ENCODE peak calls at places on chromosome 4, in ten cellular contexts. One of them, this sample, is unnamed.
A peak's percentile ranks its signal among the peaks of the same experiment; 100 is the strongest.

GRCh38 chr4:12729384-12729783 is 754.8 kb downstream of the RAB28 start:
- DNase-seq in activated gamma-delta T cell treated with Interleukin-2 at 50 U/mL for 16 hours: no peak
- DNase-seq in A549: peak; percentile 18
- DNase-seq in OCI-M1: peak; percentile 50
- DNase-seq in stimulated activated CD4-positive, alpha-beta T cell treated with anti-CD3 and anti-CD28 coated beads, Interleukin-1b, Interleukin-23, amount 100 ng/mL, for 4 hours: no peak
- DNase-seq in SW480: peak; percentile 34
- DNase-seq in stromal cell of bone marrow: peak; percentile 1
- DNase-seq in stimulated activated CD8-positive, alpha-beta memory T cell treated with anti-CD3 and anti-CD28 coated beads, Interleukin-2, amount 100 ng/mL, for 1 hour: no peak
- DNase-seq in cardiac fibroblast: peak; percentile 51
- DNase-seq in activated naive CD8-positive, alpha-beta T cell treated with anti-CD3 and anti-CD28 coated beads, Interleukin-2, amount 10 ng/mL, durations not matched to agents 7 days and 5 days: no peak
- DNase-seq in this sample: peak; percentile 26

GRCh38 chr4:42216569-42216968 is 64.1 kb upstream of the BEND4 start:
- DNase-seq in SW480: no peak
- DNase-seq in OCI-M1: no peak
- DNase-seq in stimulated activated CD8-positive, alpha-beta memory T cell treated with anti-CD3 and anti-CD28 coated beads, Interleukin-2, amount 100 ng/mL, for 1 hour: no peak
- DNase-seq in cardiac fibroblast: no peak
- DNase-seq in A549: no peak
- DNase-seq in activated naive CD8-positive, alpha-beta T cell treated with anti-CD3 and anti-CD28 coated beads, Interleukin-2, amount 10 ng/mL, durations not matched to agents 7 days and 5 days: no peak
- DNase-seq in stromal cell of bone marrow: no peak
- DNase-seq in stimulated activated CD4-positive, alpha-beta T cell treated with anti-CD3 and anti-CD28 coated beads, Interleukin-1b, Interleukin-23, amount 100 ng/mL, for 4 hours: no peak
- DNase-seq in activated gamma-delta T cell treated with Interleukin-2 at 50 U/mL for 16 hours: no peak
- DNase-seq in this sample: peak; percentile 69

GRCh38 chr4:61911313-61911756 is 711.2 kb downstream of the ADGRL3 start:
- DNase-seq in activated gamma-delta T cell treated with Interleukin-2 at 50 U/mL for 16 hours: no peak
- DNase-seq in cardiac fibroblast: no peak
- DNase-seq in A549: no peak
- DNase-seq in stimulated activated CD4-positive, alpha-beta T cell treated with anti-CD3 and anti-CD28 coated beads, Interleukin-1b, Interleukin-23, amount 100 ng/mL, for 4 hours: no peak
- DNase-seq in stromal cell of bone marrow: no peak
- DNase-seq in stimulated activated CD8-positive, alpha-beta memory T cell treated with anti-CD3 and anti-CD28 coated beads, Interleukin-2, amount 100 ng/mL, for 1 hour: no peak
- DNase-seq in activated naive CD8-positive, alpha-beta T cell treated with anti-CD3 and anti-CD28 coated beads, Interleukin-2, amount 10 ng/mL, durations not matched to agents 7 days and 5 days: no peak
- DNase-seq in SW480: no peak
- DNase-seq in OCI-M1: no peak
- DNase-seq in this sample: no peak

GRCh38 chr4:114782842-114783595 is 184.4 kb downstream of the UGT8 start:
- DNase-seq in A549: no peak
- DNase-seq in stromal cell of bone marrow: no peak
- DNase-seq in cardiac fibroblast: no peak
- DNase-seq in SW480: no peak
- DNase-seq in OCI-M1: no peak
- DNase-seq in activated naive CD8-positive, alpha-beta T cell treated with anti-CD3 and anti-CD28 coated beads, Interleukin-2, amount 10 ng/mL, durations not matched to agents 7 days and 5 days: no peak
- DNase-seq in stimulated activated CD4-positive, alpha-beta T cell treated with anti-CD3 and anti-CD28 coated beads, Interleukin-1b, Interleukin-23, amount 100 ng/mL, for 4 hours: no peak
- DNase-seq in activated gamma-delta T cell treated with Interleukin-2 at 50 U/mL for 16 hours: no peak
- DNase-seq in stimulated activated CD8-positive, alpha-beta memory T cell treated with anti-CD3 and anti-CD28 coated beads, Interleukin-2, amount 100 ng/mL, for 1 hour: no peak
- DNase-seq in this sample: no peak

GRCh38 chr4:81052119-81053068 is 21.9 kb downstream of the BMP3 start:
- DNase-seq in activated naive CD8-positive, alpha-beta T cell treated with anti-CD3 and anti-CD28 coated beads, Interleukin-2, amount 10 ng/mL, durations not matched to agents 7 days and 5 days: peak; percentile 36
- DNase-seq in stromal cell of bone marrow: no peak
- DNase-seq in cardiac fibroblast: peak; percentile 69
- DNase-seq in stimulated activated CD4-positive, alpha-beta T cell treated with anti-CD3 and anti-CD28 coated beads, Interleukin-1b, Interleukin-23, amount 100 ng/mL, for 4 hours: peak; percentile 15
- DNase-seq in SW480: peak; percentile 45
- DNase-seq in activated gamma-delta T cell treated with Interleukin-2 at 50 U/mL for 16 hours: peak; percentile 25
- DNase-seq in A549: peak; percentile 45
- DNase-seq in OCI-M1: peak; percentile 81
- DNase-seq in stimulated activated CD8-positive, alpha-beta memory T cell treated with anti-CD3 and anti-CD28 coated beads, Interleukin-2, amount 100 ng/mL, for 1 hour: peak; percentile 4
- DNase-seq in this sample: peak; percentile 76

GRCh38 chr4:175282407-175282806 is 364.2 kb downstream of the ADAM29 start:
- DNase-seq in A549: no peak
- DNase-seq in stromal cell of bone marrow: no peak
- DNase-seq in cardiac fibroblast: no peak
- DNase-seq in SW480: no peak
- DNase-seq in activated gamma-delta T cell treated with Interleukin-2 at 50 U/mL for 16 hours: no peak
- DNase-seq in activated naive CD8-positive, alpha-beta T cell treated with anti-CD3 and anti-CD28 coated beads, Interleukin-2, amount 10 ng/mL, durations not matched to agents 7 days and 5 days: no peak
- DNase-seq in OCI-M1: no peak
- DNase-seq in stimulated activated CD4-positive, alpha-beta T cell treated with anti-CD3 and anti-CD28 coated beads, Interleukin-1b, Interleukin-23, amount 100 ng/mL, for 4 hours: no peak
- DNase-seq in stimulated activated CD8-positive, alpha-beta memory T cell treated with anti-CD3 and anti-CD28 coated beads, Interleukin-2, amount 100 ng/mL, for 1 hour: no peak
- DNase-seq in this sample: no peak

GRCh38 chr4:177442623-177443155 is 452 bp upstream of the AGA start:
- DNase-seq in SW480: peak; percentile 11
- DNase-seq in OCI-M1: peak; percentile 73
- DNase-seq in activated naive CD8-positive, alpha-beta T cell treated with anti-CD3 and anti-CD28 coated beads, Interleukin-2, amount 10 ng/mL, durations not matched to agents 7 days and 5 days: no peak
- DNase-seq in activated gamma-delta T cell treated with Interleukin-2 at 50 U/mL for 16 hours: peak; percentile 7
- DNase-seq in cardiac fibroblast: no peak
- DNase-seq in stromal cell of bone marrow: no peak
- DNase-seq in stimulated activated CD8-positive, alpha-beta memory T cell treated with anti-CD3 and anti-CD28 coated beads, Interleukin-2, amount 100 ng/mL, for 1 hour: no peak
- DNase-seq in stimulated activated CD4-positive, alpha-beta T cell treated with anti-CD3 and anti-CD28 coated beads, Interleukin-1b, Interleukin-23, amount 100 ng/mL, for 4 hours: peak; percentile 1
- DNase-seq in A549: peak; percentile 14
- DNase-seq in this sample: no peak

GRCh38 chr4:134365852-134366251 is 164.3 kb upstream of the PABPC4L start:
- DNase-seq in stimulated activated CD4-positive, alpha-beta T cell treated with anti-CD3 and anti-CD28 coated beads, Interleukin-1b, Interleukin-23, amount 100 ng/mL, for 4 hours: no peak
- DNase-seq in cardiac fibroblast: no peak
- DNase-seq in activated naive CD8-positive, alpha-beta T cell treated with anti-CD3 and anti-CD28 coated beads, Interleukin-2, amount 10 ng/mL, durations not matched to agents 7 days and 5 days: no peak
- DNase-seq in stimulated activated CD8-positive, alpha-beta memory T cell treated with anti-CD3 and anti-CD28 coated beads, Interleukin-2, amount 100 ng/mL, for 1 hour: no peak
- DNase-seq in SW480: no peak
- DNase-seq in A549: peak; percentile 30
- DNase-seq in OCI-M1: no peak
- DNase-seq in activated gamma-delta T cell treated with Interleukin-2 at 50 U/mL for 16 hours: no peak
- DNase-seq in stromal cell of bone marrow: no peak
- DNase-seq in this sample: no peak

GRCh38 chr4:121192500-121192899 is 28.4 kb upstream of the TNIP3 start:
- DNase-seq in activated naive CD8-positive, alpha-beta T cell treated with anti-CD3 and anti-CD28 coated beads, Interleukin-2, amount 10 ng/mL, durations not matched to agents 7 days and 5 days: no peak
- DNase-seq in cardiac fibroblast: peak; percentile 63
- DNase-seq in A549: peak; percentile 18
- DNase-seq in stimulated activated CD4-positive, alpha-beta T cell treated with anti-CD3 and anti-CD28 coated beads, Interleukin-1b, Interleukin-23, amount 100 ng/mL, for 4 hours: no peak
- DNase-seq in stimulated activated CD8-positive, alpha-beta memory T cell treated with anti-CD3 and anti-CD28 coated beads, Interleukin-2, amount 100 ng/mL, for 1 hour: no peak
- DNase-seq in stromal cell of bone marrow: peak; percentile 24
- DNase-seq in SW480: peak; percentile 16
- DNase-seq in OCI-M1: peak; percentile 59
- DNase-seq in activated gamma-delta T cell treated with Interleukin-2 at 50 U/mL for 16 hours: peak; percentile 15
- DNase-seq in this sample: no peak

GRCh38 chr4:99808260-99808857 is 8.3 kb upstream of the DAPP1 start:
- DNase-seq in activated naive CD8-positive, alpha-beta T cell treated with anti-CD3 and anti-CD28 coated beads, Interleukin-2, amount 10 ng/mL, durations not matched to agents 7 days and 5 days: peak; percentile 64
- DNase-seq in OCI-M1: peak; percentile 79
- DNase-seq in SW480: peak; percentile 24
- DNase-seq in stimulated activated CD4-positive, alpha-beta T cell treated with anti-CD3 and anti-CD28 coated beads, Interleukin-1b, Interleukin-23, amount 100 ng/mL, for 4 hours: peak; percentile 65
- DNase-seq in cardiac fibroblast: peak; percentile 71
- DNase-seq in A549: peak; percentile 59
- DNase-seq in stimulated activated CD8-positive, alpha-beta memory T cell treated with anti-CD3 and anti-CD28 coated beads, Interleukin-2, amount 100 ng/mL, for 1 hour: peak; percentile 40
- DNase-seq in activated gamma-delta T cell treated with Interleukin-2 at 50 U/mL for 16 hours: peak; percentile 65
- DNase-seq in stromal cell of bone marrow: peak; percentile 18
- DNase-seq in this sample: peak; percentile 75

GRCh38 chr4:148215202-148215601 is 227.0 kb downstream of the NR3C2 start:
- DNase-seq in OCI-M1: no peak
- DNase-seq in SW480: no peak
- DNase-seq in stimulated activated CD4-positive, alpha-beta T cell treated with anti-CD3 and anti-CD28 coated beads, Interleukin-1b, Interleukin-23, amount 100 ng/mL, for 4 hours: no peak
- DNase-seq in cardiac fibroblast: no peak
- DNase-seq in activated gamma-delta T cell treated with Interleukin-2 at 50 U/mL for 16 hours: no peak
- DNase-seq in activated naive CD8-positive, alpha-beta T cell treated with anti-CD3 and anti-CD28 coated beads, Interleukin-2, amount 10 ng/mL, durations not matched to agents 7 days and 5 days: no peak
- DNase-seq in stimulated activated CD8-positive, alpha-beta memory T cell treated with anti-CD3 and anti-CD28 coated beads, Interleukin-2, amount 100 ng/mL, for 1 hour: no peak
- DNase-seq in stromal cell of bone marrow: no peak
- DNase-seq in A549: no peak
- DNase-seq in this sample: no peak

GRCh38 chr4:103092245-103092644 is 7.4 kb downstream of the BDH2 start:
- DNase-seq in stimulated activated CD8-positive, alpha-beta memory T cell treated with anti-CD3 and anti-CD28 coated beads, Interleukin-2, amount 100 ng/mL, for 1 hour: no peak
- DNase-seq in stromal cell of bone marrow: no peak
- DNase-seq in activated naive CD8-positive, alpha-beta T cell treated with anti-CD3 and anti-CD28 coated beads, Interleukin-2, amount 10 ng/mL, durations not matched to agents 7 days and 5 days: no peak
- DNase-seq in stimulated activated CD4-positive, alpha-beta T cell treated with anti-CD3 and anti-CD28 coated beads, Interleukin-1b, Interleukin-23, amount 100 ng/mL, for 4 hours: no peak
- DNase-seq in A549: no peak
- DNase-seq in OCI-M1: no peak
- DNase-seq in cardiac fibroblast: peak; percentile 15
- DNase-seq in activated gamma-delta T cell treated with Interleukin-2 at 50 U/mL for 16 hours: no peak
- DNase-seq in SW480: no peak
- DNase-seq in this sample: no peak

GRCh38 chr4:153433753-153434105 is 32.4 kb upstream of the TMEM131L start:
- DNase-seq in SW480: no peak
- DNase-seq in A549: no peak
- DNase-seq in cardiac fibroblast: no peak
- DNase-seq in stimulated activated CD4-positive, alpha-beta T cell treated with anti-CD3 and anti-CD28 coated beads, Interleukin-1b, Interleukin-23, amount 100 ng/mL, for 4 hours: no peak
- DNase-seq in OCI-M1: no peak
- DNase-seq in stimulated activated CD8-positive, alpha-beta memory T cell treated with anti-CD3 and anti-CD28 coated beads, Interleukin-2, amount 100 ng/mL, for 1 hour: no peak
- DNase-seq in activated gamma-delta T cell treated with Interleukin-2 at 50 U/mL for 16 hours: no peak
- DNase-seq in activated naive CD8-positive, alpha-beta T cell treated with anti-CD3 and anti-CD28 coated beads, Interleukin-2, amount 10 ng/mL, durations not matched to agents 7 days and 5 days: no peak
- DNase-seq in stromal cell of bone marrow: no peak
- DNase-seq in this sample: no peak

GRCh38 chr4:165874799-165875371 is 1.8 kb downstream of the TLL1 start:
- DNase-seq in stimulated activated CD4-positive, alpha-beta T cell treated with anti-CD3 and anti-CD28 coated beads, Interleukin-1b, Interleukin-23, amount 100 ng/mL, for 4 hours: no peak
- DNase-seq in activated gamma-delta T cell treated with Interleukin-2 at 50 U/mL for 16 hours: no peak
- DNase-seq in OCI-M1: no peak
- DNase-seq in stromal cell of bone marrow: no peak
- DNase-seq in activated naive CD8-positive, alpha-beta T cell treated with anti-CD3 and anti-CD28 coated beads, Interleukin-2, amount 10 ng/mL, durations not matched to agents 7 days and 5 days: no peak
- DNase-seq in cardiac fibroblast: peak; percentile 27
- DNase-seq in A549: peak; percentile 5
- DNase-seq in SW480: no peak
- DNase-seq in stimulated activated CD8-positive, alpha-beta memory T cell treated with anti-CD3 and anti-CD28 coated beads, Interleukin-2, amount 100 ng/mL, for 1 hour: no peak
- DNase-seq in this sample: peak; percentile 13

GRCh38 chr4:142818009-142818408 is 28.1 kb downstream of the INPP4B start:
- DNase-seq in cardiac fibroblast: peak; percentile 28
- DNase-seq in stromal cell of bone marrow: peak; percentile 37
- DNase-seq in activated gamma-delta T cell treated with Interleukin-2 at 50 U/mL for 16 hours: no peak
- DNase-seq in activated naive CD8-positive, alpha-beta T cell treated with anti-CD3 and anti-CD28 coated beads, Interleukin-2, amount 10 ng/mL, durations not matched to agents 7 days and 5 days: no peak
- DNase-seq in OCI-M1: peak; percentile 37
- DNase-seq in stimulated activated CD8-positive, alpha-beta memory T cell treated with anti-CD3 and anti-CD28 coated beads, Interleukin-2, amount 100 ng/mL, for 1 hour: no peak
- DNase-seq in A549: no peak
- DNase-seq in stimulated activated CD4-positive, alpha-beta T cell treated with anti-CD3 and anti-CD28 coated beads, Interleukin-1b, Interleukin-23, amount 100 ng/mL, for 4 hours: no peak
- DNase-seq in SW480: no peak
- DNase-seq in this sample: no peak

GRCh38 chr4:4914965-4915845 is 55.7 kb downstream of the MSX1 start:
- DNase-seq in SW480: no peak
- DNase-seq in stimulated activated CD8-positive, alpha-beta memory T cell treated with anti-CD3 and anti-CD28 coated beads, Interleukin-2, amount 100 ng/mL, for 1 hour: no peak
- DNase-seq in cardiac fibroblast: no peak
- DNase-seq in OCI-M1: no peak
- DNase-seq in activated naive CD8-positive, alpha-beta T cell treated with anti-CD3 and anti-CD28 coated beads, Interleukin-2, amount 10 ng/mL, durations not matched to agents 7 days and 5 days: no peak
- DNase-seq in activated gamma-delta T cell treated with Interleukin-2 at 50 U/mL for 16 hours: no peak
- DNase-seq in A549: no peak
- DNase-seq in stimulated activated CD4-positive, alpha-beta T cell treated with anti-CD3 and anti-CD28 coated beads, Interleukin-1b, Interleukin-23, amount 100 ng/mL, for 4 hours: no peak
- DNase-seq in stromal cell of bone marrow: no peak
- DNase-seq in this sample: no peak

GRCh38 chr4:142091691-142092182 is 455.4 kb downstream of the IL15 start:
- DNase-seq in stimulated activated CD4-positive, alpha-beta T cell treated with anti-CD3 and anti-CD28 coated beads, Interleukin-1b, Interleukin-23, amount 100 ng/mL, for 4 hours: no peak
- DNase-seq in cardiac fibroblast: peak; percentile 100
- DNase-seq in stimulated activated CD8-positive, alpha-beta memory T cell treated with anti-CD3 and anti-CD28 coated beads, Interleukin-2, amount 100 ng/mL, for 1 hour: no peak
- DNase-seq in activated gamma-delta T cell treated with Interleukin-2 at 50 U/mL for 16 hours: no peak
- DNase-seq in SW480: no peak
- DNase-seq in A549: peak; percentile 93
- DNase-seq in activated naive CD8-positive, alpha-beta T cell treated with anti-CD3 and anti-CD28 coated beads, Interleukin-2, amount 10 ng/mL, durations not matched to agents 7 days and 5 days: no peak
- DNase-seq in OCI-M1: no peak
- DNase-seq in stromal cell of bone marrow: peak; percentile 97
- DNase-seq in this sample: no peak

GRCh38 chr4:108060164-108060563 is 70.5 kb downstream of the HADH start:
- DNase-seq in stromal cell of bone marrow: peak; percentile 37
- DNase-seq in OCI-M1: peak; percentile 36
- DNase-seq in activated naive CD8-positive, alpha-beta T cell treated with anti-CD3 and anti-CD28 coated beads, Interleukin-2, amount 10 ng/mL, durations not matched to agents 7 days and 5 days: no peak
- DNase-seq in stimulated activated CD8-positive, alpha-beta memory T cell treated with anti-CD3 and anti-CD28 coated beads, Interleukin-2, amount 100 ng/mL, for 1 hour: no peak
- DNase-seq in SW480: peak; percentile 53
- DNase-seq in A549: peak; percentile 26
- DNase-seq in cardiac fibroblast: peak; percentile 51
- DNase-seq in activated gamma-delta T cell treated with Interleukin-2 at 50 U/mL for 16 hours: no peak
- DNase-seq in stimulated activated CD4-positive, alpha-beta T cell treated with anti-CD3 and anti-CD28 coated beads, Interleukin-1b, Interleukin-23, amount 100 ng/mL, for 4 hours: no peak
- DNase-seq in this sample: peak; percentile 75

GRCh38 chr4:1494416-1495315 is 88.4 kb upstream of the NKX1-1 start:
- DNase-seq in stimulated activated CD4-positive, alpha-beta T cell treated with anti-CD3 and anti-CD28 coated beads, Interleukin-1b, Interleukin-23, amount 100 ng/mL, for 4 hours: no peak
- DNase-seq in cardiac fibroblast: no peak
- DNase-seq in activated naive CD8-positive, alpha-beta T cell treated with anti-CD3 and anti-CD28 coated beads, Interleukin-2, amount 10 ng/mL, durations not matched to agents 7 days and 5 days: peak; percentile 13
- DNase-seq in SW480: no peak
- DNase-seq in activated gamma-delta T cell treated with Interleukin-2 at 50 U/mL for 16 hours: no peak
- DNase-seq in stromal cell of bone marrow: no peak
- DNase-seq in stimulated activated CD8-positive, alpha-beta memory T cell treated with anti-CD3 and anti-CD28 coated beads, Interleukin-2, amount 100 ng/mL, for 1 hour: no peak
- DNase-seq in A549: no peak
- DNase-seq in OCI-M1: no peak
- DNase-seq in this sample: no peak

GRCh38 chr4:29770627-29771026 is 949.5 kb upstream of the PCDH7 start:
- DNase-seq in cardiac fibroblast: no peak
- DNase-seq in A549: no peak
- DNase-seq in stimulated activated CD4-positive, alpha-beta T cell treated with anti-CD3 and anti-CD28 coated beads, Interleukin-1b, Interleukin-23, amount 100 ng/mL, for 4 hours: no peak
- DNase-seq in SW480: no peak
- DNase-seq in stimulated activated CD8-positive, alpha-beta memory T cell treated with anti-CD3 and anti-CD28 coated beads, Interleukin-2, amount 100 ng/mL, for 1 hour: no peak
- DNase-seq in activated naive CD8-positive, alpha-beta T cell treated with anti-CD3 and anti-CD28 coated beads, Interleukin-2, amount 10 ng/mL, durations not matched to agents 7 days and 5 days: no peak
- DNase-seq in stromal cell of bone marrow: no peak
- DNase-seq in activated gamma-delta T cell treated with Interleukin-2 at 50 U/mL for 16 hours: no peak
- DNase-seq in OCI-M1: no peak
- DNase-seq in this sample: no peak

GRCh38 chr4:5753366-5753765 is 42.4 kb downstream of the EVC start:
- DNase-seq in SW480: no peak
- DNase-seq in cardiac fibroblast: no peak
- DNase-seq in stimulated activated CD4-positive, alpha-beta T cell treated with anti-CD3 and anti-CD28 coated beads, Interleukin-1b, Interleukin-23, amount 100 ng/mL, for 4 hours: no peak
- DNase-seq in activated naive CD8-positive, alpha-beta T cell treated with anti-CD3 and anti-CD28 coated beads, Interleukin-2, amount 10 ng/mL, durations not matched to agents 7 days and 5 days: no peak
- DNase-seq in A549: no peak
- DNase-seq in OCI-M1: no peak
- DNase-seq in stimulated activated CD8-positive, alpha-beta memory T cell treated with anti-CD3 and anti-CD28 coated beads, Interleukin-2, amount 100 ng/mL, for 1 hour: no peak
- DNase-seq in activated gamma-delta T cell treated with Interleukin-2 at 50 U/mL for 16 hours: no peak
- DNase-seq in stromal cell of bone marrow: no peak
- DNase-seq in this sample: no peak

GRCh38 chr4:186765673-186766546 is 42.3 kb upstream of the FAT1 start:
- DNase-seq in activated gamma-delta T cell treated with Interleukin-2 at 50 U/mL for 16 hours: no peak
- DNase-seq in stimulated activated CD8-positive, alpha-beta memory T cell treated with anti-CD3 and anti-CD28 coated beads, Interleukin-2, amount 100 ng/mL, for 1 hour: no peak
- DNase-seq in SW480: peak; percentile 66
- DNase-seq in stimulated activated CD4-positive, alpha-beta T cell treated with anti-CD3 and anti-CD28 coated beads, Interleukin-1b, Interleukin-23, amount 100 ng/mL, for 4 hours: no peak
- DNase-seq in OCI-M1: no peak
- DNase-seq in stromal cell of bone marrow: no peak
- DNase-seq in activated naive CD8-positive, alpha-beta T cell treated with anti-CD3 and anti-CD28 coated beads, Interleukin-2, amount 10 ng/mL, durations not matched to agents 7 days and 5 days: no peak
- DNase-seq in cardiac fibroblast: peak; percentile 20
- DNase-seq in A549: peak; percentile 35
- DNase-seq in this sample: no peak

This sample was measured in T47D.